ENCODE peak calls at places on chromosomes 3 and 15, in five cellular contexts. T is colonic mucosa, N is adrenal gland, P is heart left ventricle, X is IMR-90. J is an unnamed sample.

GRCh38 chr3:34957707-34958106 is 681.6 kb upstream of the ARPP21 start:
- DNase-seq in T (no peak), N (no peak), P (no peak), X (no peak), J (peak; percentile 92)

GRCh38 chr3:105967117-105967516 is 98.3 kb upstream of the CBLB start:
- DNase-seq in T (peak; percentile 37), N (no peak), P (no peak), X (peak; percentile 42), J (peak; percentile 63)

GRCh38 chr3:196339493-196340254 is 1.5 kb upstream of the TM4SF19 start:
- DNase-seq in T (no peak), N (peak; percentile 38), P (no peak), X (peak; percentile 62), J (peak; percentile 64)

GRCh38 chr3:177932346-177932745 is 603.9 kb upstream of the KCNMB2 start:
- DNase-seq in T (no peak), N (no peak), P (no peak), X (no peak), J (no peak)

GRCh38 chr3:183287301-183287971 is 34.4 kb downstream of the B3GNT5 start:
- DNase-seq in T (no peak), N (peak; percentile 68), P (no peak), X (peak; percentile 93), J (peak; percentile 95)

GRCh38 chr3:129699199-129699598 is 92.7 kb upstream of the PLXND1 start:
- DNase-seq in T (no peak), N (no peak), P (no peak), X (no peak), J (peak; percentile 23)

GRCh38 chr3:24110051-24110450 is 165.0 kb downstream of the NR1D2 start:
- DNase-seq in T (no peak), N (no peak), P (no peak), X (no peak), J (no peak)

GRCh38 chr15:25171856-25172687 is 217.3 kb downstream of the SNRPN start:
- DNase-seq in T (peak; percentile 9), N (peak; percentile 8), P (no peak), X (no peak), J (no peak)

GRCh38 chr15:77721963-77722362 is 89.3 kb upstream of the LINGO1 start:
- DNase-seq in T (no peak), N (no peak), P (no peak), X (no peak), J (no peak)

GRCh38 chr15:31309893-31310606 is 16.6 kb upstream of the KLF13 start:
- DNase-seq in T (peak; percentile 11), N (no peak), P (no peak), X (no peak), J (no peak)

GRCh38 chr15:31325432-31325975 is 1.1 kb upstream of the KLF13 start:
- DNase-seq in T (peak; percentile 77), N (peak; percentile 67), P (peak; percentile 90), X (peak; percentile 6), J (no peak)

GRCh38 chr3:174949523-174949922 is 90.4 kb downstream of the NAALADL2 start:
- DNase-seq in T (no peak), N (no peak), P (no peak), X (peak; percentile 97), J (peak; percentile 97)

GRCh38 chr3:197589545-197589944 is 33.8 kb upstream of the BDH1 start:
- DNase-seq in T (no peak), N (no peak), P (no peak), X (no peak), J (no peak)

GRCh38 chr15:66934315-66934930 is 131.0 kb upstream of the SMAD3 start:
- DNase-seq in T (no peak), N (no peak), P (no peak), X (no peak), J (no peak)

DNA sequence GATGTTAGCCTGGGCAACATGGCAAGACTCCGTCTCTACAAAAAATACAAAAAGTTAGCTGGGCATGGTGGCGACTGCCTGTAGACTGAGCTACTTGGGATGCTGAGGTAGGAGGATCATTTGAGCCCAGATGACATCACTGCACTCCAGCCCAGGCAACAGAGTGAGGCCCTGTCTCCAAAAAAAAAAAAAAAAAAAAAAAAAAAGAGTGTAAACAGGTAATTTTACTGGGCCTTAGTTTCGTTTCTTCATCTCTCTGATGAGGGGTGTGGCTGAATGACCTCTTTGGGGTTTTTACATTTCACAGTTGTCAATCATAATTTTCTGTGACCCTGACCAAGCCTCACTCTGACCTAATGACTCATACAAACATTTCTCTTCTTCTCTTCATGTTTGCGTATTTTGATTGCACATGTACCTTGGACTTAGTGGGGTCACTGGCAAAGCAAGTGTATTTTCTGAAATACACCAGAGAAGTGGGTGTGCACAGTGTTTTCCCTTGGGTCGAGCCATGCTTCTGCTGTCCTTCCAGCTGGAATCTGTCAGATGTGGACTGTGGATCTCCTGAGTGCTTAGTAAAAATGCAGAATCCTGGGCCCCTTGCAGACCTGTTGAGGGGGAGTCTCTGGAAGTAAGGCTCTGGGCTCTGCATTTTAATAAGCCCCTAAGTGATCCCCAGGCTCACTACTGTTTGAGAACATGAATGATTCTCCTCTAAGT is 140.5 kb downstream of the FNDC3B start:
- DNase-seq in T (no peak), N (no peak), P (no peak), X (no peak), J (no peak)
- H3K4me1 ChIP-seq in T (no peaks in the 10 kb centered on the region), N (peaks cover 21% of the 10 kb centered on the region), P (peaks cover 88% of the 10 kb centered on the region), X (peaks cover 21% of the 10 kb centered on the region), J (peaks cover 27% of the 10 kb centered on the region)

GRCh38 chr3:4045756-4046155 is 246.5 kb downstream of the LRRN1 start:
- DNase-seq in T (no peak), N (no peak), P (no peak), X (no peak), J (no peak)

GRCh38 chr3:4043867-4044575 is 244.8 kb downstream of the LRRN1 start:
- DNase-seq in T (no peak), N (no peak), P (no peak), X (no peak), J (peak; percentile 3)

GRCh38 chr3:4042869-4043268 is 243.6 kb downstream of the LRRN1 start:
- DNase-seq in T (no peak), N (no peak), P (no peak), X (no peak), J (no peak)

GRCh38 chr3:4038351-4038750 is 239.1 kb downstream of the LRRN1 start:
- DNase-seq in T (no peak), N (no peak), P (no peak), X (no peak), J (no peak)

GRCh38 chr3:4042070-4042469 is 242.8 kb downstream of the LRRN1 start:
- DNase-seq in T (no peak), N (no peak), P (no peak), X (no peak), J (no peak)
- TF ChIP-seq CTCF in T (no peak), N (no peak), P (no peak), X (no peak), J (no peak)

GRCh38 chr3:41144631-41145030 is 54.7 kb upstream of the CTNNB1 start:
- DNase-seq in T (no peak), N (no peak), P (no peak), X (no peak), J (no peak)
- H3K4me1 ChIP-seq in T (no peaks in the 10 kb centered on the region), N (no peaks in the 10 kb centered on the region), P (peaks cover 5% of the 10 kb centered on the region), X (no peaks in the 10 kb centered on the region), J (no peaks in the 10 kb centered on the region)

DNA sequence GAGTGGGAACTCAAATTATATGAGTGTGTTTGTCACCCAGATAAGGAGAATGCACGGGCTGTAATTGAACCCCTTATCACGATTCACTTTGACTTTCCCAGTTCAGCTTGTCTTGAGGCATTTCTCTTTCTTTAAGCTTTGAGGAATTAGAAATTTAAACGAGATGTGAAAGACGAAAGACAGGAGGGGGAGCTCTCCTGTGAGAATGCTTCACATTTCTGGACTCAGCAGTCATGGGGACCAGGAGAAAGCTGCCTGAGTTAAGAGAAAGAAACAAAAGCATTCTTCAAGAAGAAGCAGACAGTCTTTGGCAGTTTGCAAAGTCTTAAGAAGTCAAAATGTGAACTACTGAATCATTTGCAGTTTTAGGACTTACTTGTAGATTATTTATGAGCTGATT is 205.6 kb downstream of the NECTIN3 start:
- DNase-seq in T (no peak), N (no peak), P (no peak), X (peak; percentile 74), J (peak; percentile 60)
- TF ChIP-seq CTCF in T (no peak), N (no peak), P (no peak), X (peak; percentile 46), J (peak; percentile 32)